ENCODE peak calls at places on chromosomes 11 and 22, in seven cellular contexts. One of them, this sample, is unnamed.
A peak's percentile ranks its signal among the peaks of the same experiment; 100 is the strongest.

GRCh38 chr11:77617892-77618291 is 19.7 kb downstream of the CLNS1A start:
- DNase-seq in dorsolateral prefrontal cortex: no peak
- DNase-seq in epithelial cell of esophagus: no peak
- DNase-seq in breast epithelium: no peak
- DNase-seq in omental fat pad: no peak
- DNase-seq in AG09319: no peak
- DNase-seq in cardiac fibroblast: no peak
- DNase-seq in this sample: no peak

GRCh38 chr22:49391436-49391835 is 436.2 kb downstream of the BRD1 start:
- DNase-seq in omental fat pad: no peak
- DNase-seq in dorsolateral prefrontal cortex: no peak
- DNase-seq in cardiac fibroblast: no peak
- DNase-seq in breast epithelium: peak; percentile 34
- DNase-seq in epithelial cell of esophagus: no peak
- DNase-seq in AG09319: no peak
- DNase-seq in this sample: no peak

GRCh38 chr11:22479133-22479690 is 141.0 kb downstream of the SLC17A6 start:
- DNase-seq in omental fat pad: no peak
- DNase-seq in cardiac fibroblast: no peak
- DNase-seq in dorsolateral prefrontal cortex: no peak
- DNase-seq in epithelial cell of esophagus: no peak
- DNase-seq in AG09319: no peak
- DNase-seq in breast epithelium: no peak
- DNase-seq in this sample: peak; percentile 55

GRCh38 chr11:28900427-28900826 is 792.2 kb downstream of the METTL15 start:
- DNase-seq in AG09319: no peak
- DNase-seq in omental fat pad: no peak
- DNase-seq in epithelial cell of esophagus: peak; percentile 27
- DNase-seq in breast epithelium: no peak
- DNase-seq in dorsolateral prefrontal cortex: no peak
- DNase-seq in cardiac fibroblast: no peak
- DNase-seq in this sample: no peak

GRCh38 chr22:26428515-26429457 is at the start of gene ASPHD2:
- DNase-seq in omental fat pad: peak; percentile 28
- DNase-seq in breast epithelium: no peak
- DNase-seq in dorsolateral prefrontal cortex: peak; percentile 36
- DNase-seq in cardiac fibroblast: peak; percentile 60
- DNase-seq in epithelial cell of esophagus: peak; percentile 60
- DNase-seq in AG09319: no peak
- DNase-seq in this sample: peak; percentile 24

GRCh38 chr11:64571410-64572091 is 19.5 kb upstream of the SLC22A12 start:
- DNase-seq in epithelial cell of esophagus: peak; percentile 96
- DNase-seq in dorsolateral prefrontal cortex: no peak
- DNase-seq in omental fat pad: peak; percentile 32
- DNase-seq in breast epithelium: no peak
- DNase-seq in AG09319: no peak
- DNase-seq in cardiac fibroblast: peak; percentile 14
- DNase-seq in this sample: no peak

GRCh38 chr11:25938952-25939351 is 393.0 kb upstream of the ANO3 start:
- DNase-seq in epithelial cell of esophagus: no peak
- DNase-seq in cardiac fibroblast: no peak
- DNase-seq in AG09319: no peak
- DNase-seq in breast epithelium: no peak
- DNase-seq in omental fat pad: no peak
- DNase-seq in dorsolateral prefrontal cortex: no peak
- DNase-seq in this sample: no peak

GRCh38 chr11:16561150-16561549 is 177.3 kb upstream of the C11orf58 start:
- DNase-seq in cardiac fibroblast: no peak
- DNase-seq in breast epithelium: no peak
- DNase-seq in dorsolateral prefrontal cortex: no peak
- DNase-seq in omental fat pad: no peak
- DNase-seq in AG09319: no peak
- DNase-seq in epithelial cell of esophagus: no peak
- DNase-seq in this sample: no peak

GRCh38 chr22:27386186-27386585 is 415.4 kb downstream of the MN1 start:
- DNase-seq in dorsolateral prefrontal cortex: no peak
- DNase-seq in epithelial cell of esophagus: peak; percentile 98
- DNase-seq in breast epithelium: no peak
- DNase-seq in cardiac fibroblast: no peak
- DNase-seq in AG09319: no peak
- DNase-seq in omental fat pad: no peak
- DNase-seq in this sample: no peak

GRCh38 chr22:46044718-46045458 is 67.9 kb upstream of the WNT7B start:
- DNase-seq in epithelial cell of esophagus: no peak
- DNase-seq in cardiac fibroblast: peak; percentile 40
- DNase-seq in breast epithelium: no peak
- DNase-seq in AG09319: no peak
- DNase-seq in dorsolateral prefrontal cortex: no peak
- DNase-seq in omental fat pad: peak; percentile 23
- DNase-seq in this sample: no peak

GRCh38 chr11:118275184-118275583 is 11.1 kb upstream of the MPZL2 start:
- DNase-seq in dorsolateral prefrontal cortex: no peak
- DNase-seq in epithelial cell of esophagus: peak; percentile 80
- DNase-seq in AG09319: no peak
- DNase-seq in omental fat pad: no peak
- DNase-seq in cardiac fibroblast: peak; percentile 68
- DNase-seq in breast epithelium: no peak
- DNase-seq in this sample: no peak

GRCh38 chr22:32389685-32390084 is 22.4 kb downstream of the RTCB start:
- DNase-seq in dorsolateral prefrontal cortex: no peak
- DNase-seq in epithelial cell of esophagus: no peak
- DNase-seq in AG09319: no peak
- DNase-seq in breast epithelium: no peak
- DNase-seq in cardiac fibroblast: peak; percentile 18
- DNase-seq in omental fat pad: no peak
- DNase-seq in this sample: no peak

GRCh38 chr11:64580387-64580786 is 10.6 kb upstream of the SLC22A12 start:
- DNase-seq in breast epithelium: no peak
- DNase-seq in omental fat pad: no peak
- DNase-seq in epithelial cell of esophagus: no peak
- DNase-seq in cardiac fibroblast: peak; percentile 31
- DNase-seq in dorsolateral prefrontal cortex: no peak
- DNase-seq in AG09319: no peak
- DNase-seq in this sample: no peak

GRCh38 chr22:37501610-37502341 is 15.6 kb upstream of the MFNG start:
- DNase-seq in AG09319: peak; percentile 49
- DNase-seq in epithelial cell of esophagus: peak; percentile 44
- DNase-seq in dorsolateral prefrontal cortex: no peak
- DNase-seq in breast epithelium: peak; percentile 80
- DNase-seq in cardiac fibroblast: peak; percentile 92
- DNase-seq in omental fat pad: no peak
- DNase-seq in this sample: peak; percentile 86

GRCh38 chr11:8098879-8099278 is 17.9 kb downstream of the TUB start:
- DNase-seq in omental fat pad: no peak
- DNase-seq in dorsolateral prefrontal cortex: no peak
- DNase-seq in AG09319: no peak
- DNase-seq in epithelial cell of esophagus: peak; percentile 13
- DNase-seq in breast epithelium: no peak
- DNase-seq in cardiac fibroblast: no peak
- DNase-seq in this sample: no peak

DNA sequence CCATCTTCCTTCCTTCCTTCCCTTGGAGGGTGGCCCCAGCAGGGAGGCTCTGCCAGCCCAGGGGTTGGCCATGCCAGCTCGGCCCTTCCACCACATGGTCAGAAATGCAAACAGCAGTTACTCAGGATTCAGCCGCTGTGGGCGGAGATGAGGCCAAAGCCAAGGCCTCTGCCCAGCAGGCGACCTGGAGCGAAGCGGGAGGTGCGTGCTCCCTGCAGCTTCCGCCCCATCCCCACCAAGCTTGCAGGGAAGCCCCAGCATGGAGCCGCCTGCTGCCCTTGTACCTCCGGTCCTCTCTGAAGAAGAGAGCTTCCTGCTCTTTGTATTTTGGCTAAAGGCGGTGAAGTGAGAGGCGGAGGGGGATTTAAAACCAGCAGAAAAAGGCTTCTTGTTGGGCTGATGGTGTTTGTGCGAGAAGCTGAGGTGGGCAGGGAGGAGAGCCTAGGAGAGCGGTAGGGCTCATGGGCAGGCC is 50.4 kb downstream of the ANO1 start:
- DNase-seq in omental fat pad: no peak
- DNase-seq in dorsolateral prefrontal cortex: no peak
- DNase-seq in epithelial cell of esophagus: peak; percentile 22
- DNase-seq in breast epithelium: peak; percentile 83
- DNase-seq in cardiac fibroblast: no peak
- DNase-seq in AG09319: no peak
- DNase-seq in this sample: no peak
- TF ChIP-seq CTCF in omental fat pad: no peak
- TF ChIP-seq CTCF in dorsolateral prefrontal cortex: no peak
- TF ChIP-seq CTCF in epithelial cell of esophagus: no peak
- TF ChIP-seq CTCF in breast epithelium: no peak
- TF ChIP-seq CTCF in cardiac fibroblast: no peak
- TF ChIP-seq CTCF in AG09319: peak; percentile 5
- TF ChIP-seq CTCF in this sample: no peak

GRCh38 chr11:99069831-99070444 is 49.2 kb downstream of the CNTN5 start:
- DNase-seq in epithelial cell of esophagus: peak; percentile 23
- DNase-seq in breast epithelium: no peak
- DNase-seq in cardiac fibroblast: peak; percentile 34
- DNase-seq in dorsolateral prefrontal cortex: no peak
- DNase-seq in AG09319: no peak
- DNase-seq in omental fat pad: no peak
- DNase-seq in this sample: peak; percentile 2
- TF ChIP-seq CTCF in epithelial cell of esophagus: no peak
- TF ChIP-seq CTCF in breast epithelium: no peak
- TF ChIP-seq CTCF in cardiac fibroblast: no peak
- TF ChIP-seq CTCF in dorsolateral prefrontal cortex: no peak
- TF ChIP-seq CTCF in AG09319: no peak
- TF ChIP-seq CTCF in omental fat pad: no peak
- TF ChIP-seq CTCF in this sample: no peak

GRCh38 chr22:24435861-24436351 is 8.5 kb downstream of the ADORA2A start:
- DNase-seq in breast epithelium: no peak
- DNase-seq in dorsolateral prefrontal cortex: no peak
- DNase-seq in cardiac fibroblast: peak; percentile 45
- DNase-seq in epithelial cell of esophagus: no peak
- DNase-seq in omental fat pad: no peak
- DNase-seq in AG09319: no peak
- DNase-seq in this sample: no peak
- TF ChIP-seq CTCF in breast epithelium: no peak
- TF ChIP-seq CTCF in dorsolateral prefrontal cortex: no peak
- TF ChIP-seq CTCF in cardiac fibroblast: no peak
- TF ChIP-seq CTCF in epithelial cell of esophagus: no peak
- TF ChIP-seq CTCF in omental fat pad: no peak
- TF ChIP-seq CTCF in AG09319: no peak
- TF ChIP-seq CTCF in this sample: no peak

GRCh38 chr11:113014262-113014661 is 53.0 kb downstream of the NCAM1 start:
- DNase-seq in dorsolateral prefrontal cortex: no peak
- DNase-seq in cardiac fibroblast: peak; percentile 26
- DNase-seq in omental fat pad: no peak
- DNase-seq in epithelial cell of esophagus: no peak
- DNase-seq in breast epithelium: no peak
- DNase-seq in AG09319: no peak
- DNase-seq in this sample: no peak
- TF ChIP-seq CTCF in dorsolateral prefrontal cortex: no peak
- TF ChIP-seq CTCF in cardiac fibroblast: no peak
- TF ChIP-seq CTCF in omental fat pad: no peak
- TF ChIP-seq CTCF in epithelial cell of esophagus: no peak
- TF ChIP-seq CTCF in breast epithelium: no peak
- TF ChIP-seq CTCF in AG09319: no peak
- TF ChIP-seq CTCF in this sample: no peak

GRCh38 chr22:24592144-24592845 is 578 bp downstream of the LRRC75B start:
- DNase-seq in cardiac fibroblast: no peak
- DNase-seq in breast epithelium: no peak
- DNase-seq in epithelial cell of esophagus: no peak
- DNase-seq in AG09319: no peak
- DNase-seq in omental fat pad: no peak
- DNase-seq in dorsolateral prefrontal cortex: no peak
- DNase-seq in this sample: no peak

GRCh38 chr22:24589518-24590030 is 3.3 kb downstream of the LRRC75B start:
- DNase-seq in epithelial cell of esophagus: no peak
- DNase-seq in omental fat pad: no peak
- DNase-seq in breast epithelium: no peak
- DNase-seq in AG09319: no peak
- DNase-seq in dorsolateral prefrontal cortex: no peak
- DNase-seq in cardiac fibroblast: no peak
- DNase-seq in this sample: no peak

GRCh38 chr22:24591286-24591830 is 1.5 kb downstream of the LRRC75B start:
- DNase-seq in dorsolateral prefrontal cortex: no peak
- DNase-seq in AG09319: no peak
- DNase-seq in breast epithelium: no peak
- DNase-seq in cardiac fibroblast: no peak
- DNase-seq in epithelial cell of esophagus: no peak
- DNase-seq in omental fat pad: no peak
- DNase-seq in this sample: no peak

GRCh38 chr22:24588756-24589481 is 4.0 kb downstream of the LRRC75B start:
- DNase-seq in breast epithelium: no peak
- DNase-seq in epithelial cell of esophagus: no peak
- DNase-seq in cardiac fibroblast: no peak
- DNase-seq in dorsolateral prefrontal cortex: no peak
- DNase-seq in omental fat pad: no peak
- DNase-seq in AG09319: no peak
- DNase-seq in this sample: no peak

GRCh38 chr22:24590596-24591173 is 2.2 kb downstream of the LRRC75B start:
- DNase-seq in AG09319: no peak
- DNase-seq in dorsolateral prefrontal cortex: no peak
- DNase-seq in epithelial cell of esophagus: no peak
- DNase-seq in cardiac fibroblast: no peak
- DNase-seq in breast epithelium: no peak
- DNase-seq in omental fat pad: no peak
- DNase-seq in this sample: no peak
- TF ChIP-seq CTCF in AG09319: no peak
- TF ChIP-seq CTCF in dorsolateral prefrontal cortex: no peak
- TF ChIP-seq CTCF in epithelial cell of esophagus: no peak
- TF ChIP-seq CTCF in cardiac fibroblast: no peak
- TF ChIP-seq CTCF in breast epithelium: no peak
- TF ChIP-seq CTCF in omental fat pad: no peak
- TF ChIP-seq CTCF in this sample: no peak

This sample was measured in astrocyte of the cerebellum.